ENCODE peak calls at places on chromosomes 4 and X, in six cellular contexts. P is transverse colon, L is T-helper 1 cell, Y is A172, D is T-helper 17 cell, I is upper lobe of left lung. Q is an unnamed sample.

GRCh38 chrX:154123241-154124219 is 20.5 kb upstream of the OPN1LW start:
- DNase-seq in P (peak), L (peak), Y (peak), D (no peak), I (no peak), Q (peak)

GRCh38 chr4:6298852-6299251 is 29.2 kb downstream of the WFS1 start:
- DNase-seq in P (no peak), L (no peak), Y (no peak), D (no peak), I (peak), Q (no peak)

GRCh38 chr4:6134612-6135220 is 65.6 kb downstream of the JAKMIP1 start:
- DNase-seq in P (no peak), L (peak), Y (peak), D (peak), I (no peak), Q (peak)

GRCh38 chrX:17769701-17770269 is 32.5 kb downstream of the SCML1 start:
- DNase-seq in P (no peak), L (no peak), Y (no peak), D (no peak), I (no peak), Q (no peak)

GRCh38 chr4:127370495-127371069 is 262.2 kb upstream of the INTU start:
- DNase-seq in P (peak), L (no peak), Y (peak), D (no peak), I (peak), Q (no peak)

GRCh38 chr4:33134366-33134765 is 2414.2 kb downstream of the PCDH7 start:
- DNase-seq in P (no peak), L (no peak), Y (no peak), D (no peak), I (no peak), Q (no peak)

GRCh38 chrX:117711774-117712173 is 404.8 kb downstream of the KLHL13 start:
- DNase-seq in P (no peak), L (no peak), Y (no peak), D (no peak), I (no peak), Q (no peak)

GRCh38 chr4:159009521-159009920 is 93.4 kb upstream of the RAPGEF2 start:
- DNase-seq in P (no peak), L (no peak), Y (no peak), D (no peak), I (no peak), Q (no peak)

GRCh38 chrX:21932277-21932996 is 8.1 kb upstream of the SMS start:
- DNase-seq in P (no peak), L (peak), Y (peak), D (no peak), I (no peak), Q (no peak)

GRCh38 chr4:2186133-2186864 is 55.6 kb downstream of the HAUS3 start:
- DNase-seq in P (peak), L (no peak), Y (peak), D (no peak), I (no peak), Q (no peak)

GRCh38 chr4:170040031-170040680 is 14.0 kb upstream of the MFAP3L start:
- DNase-seq in P (no peak), L (no peak), Y (no peak), D (no peak), I (peak), Q (no peak)

GRCh38 chrX:46551494-46552128 is 6.4 kb upstream of the ZNF674 start:
- DNase-seq in P (no peak), L (no peak), Y (peak), D (no peak), I (no peak), Q (no peak)

GRCh38 chr4:42655921-42656735 is 777 bp downstream of the ATP8A1 start:
- DNase-seq in P (peak), L (peak), Y (no peak), D (peak), I (peak), Q (peak)

GRCh38 chrX:155242300-155242699 is 22.0 kb downstream of the RAB39B start:
- DNase-seq in P (no peak), L (no peak), Y (no peak), D (no peak), I (no peak), Q (no peak)

GRCh38 chr4:152577708-152578421 is 42.0 kb upstream of the FBXW7 start:
- DNase-seq in P (no peak), L (no peak), Y (no peak), D (no peak), I (no peak), Q (no peak)

GRCh38 chr4:155967098-155967497 is 13.4 kb upstream of the CTSO start:
- DNase-seq in P (no peak), L (no peak), Y (no peak), D (no peak), I (no peak), Q (no peak)

GRCh38 chrX:4179031-4179430 is 465.6 kb upstream of the PRKX start:
- DNase-seq in P (no peak), L (no peak), Y (no peak), D (no peak), I (no peak), Q (no peak)

GRCh38 chr4:84957509-84958420 is 8.7 kb downstream of the WDFY3 start:
- DNase-seq in P (no peak), L (no peak), Y (no peak), D (no peak), I (no peak), Q (no peak)

GRCh38 chr4:167622481-167623240 is 388.4 kb upstream of the SPOCK3 start:
- DNase-seq in P (peak), L (peak), Y (peak), D (no peak), I (no peak), Q (no peak)

GRCh38 chrX:110317820-110318663 is at the start of gene AMMECR1:
- DNase-seq in P (peak), L (peak), Y (peak), D (peak), I (peak), Q (peak)

GRCh38 chr4:105637409-105638258 is 70.9 kb downstream of the INTS12 start:
- DNase-seq in P (peak), L (no peak), Y (no peak), D (no peak), I (no peak), Q (no peak)

GRCh38 chr4:177505171-177505615 is 63.0 kb upstream of the AGA start:
- DNase-seq in P (peak), L (no peak), Y (no peak), D (no peak), I (no peak), Q (no peak)

GRCh38 chr4:90621080-90621479 is 493.9 kb downstream of the CCSER1 start:
- DNase-seq in P (no peak), L (no peak), Y (no peak), D (no peak), I (no peak), Q (no peak)

GRCh38 chr4:169208090-169208455 is 62.7 kb downstream of the SH3RF1 start:
- DNase-seq in P (no peak), L (no peak), Y (no peak), D (no peak), I (no peak), Q (no peak)

GRCh38 chrX:134836497-134836968 is 154.3 kb upstream of the SMIM10 start:
- DNase-seq in P (no peak), L (no peak), Y (peak), D (no peak), I (no peak), Q (no peak)

GRCh38 chr4:159069922-159070321 is 33.0 kb upstream of the RAPGEF2 start:
- DNase-seq in P (no peak), L (no peak), Y (no peak), D (no peak), I (no peak), Q (no peak)

GRCh38 chr4:182432819-182433218 is 189.6 kb downstream of the TENM3 start:
- DNase-seq in P (no peak), L (no peak), Y (no peak), D (no peak), I (no peak), Q (no peak)

GRCh38 chrX:6667048-6667768 is 132.3 kb upstream of the VCX3A start:
- DNase-seq in P (no peak), L (no peak), Y (no peak), D (no peak), I (no peak), Q (no peak)

GRCh38 chr4:138910201-138910913 is 105.2 kb upstream of the NOCT start:
- DNase-seq in P (no peak), L (no peak), Y (peak), D (no peak), I (no peak), Q (no peak)

GRCh38 chr4:81635747-81636146 is 164.0 kb upstream of the RASGEF1B start:
- DNase-seq in P (peak), L (no peak), Y (peak), D (no peak), I (no peak), Q (no peak)

GRCh38 chr4:171813195-171813955 is at the start of gene GALNTL6:
- DNase-seq in P (no peak), L (no peak), Y (no peak), D (no peak), I (peak), Q (no peak)

GRCh38 chr4:44046491-44046890 is 402.1 kb downstream of the KCTD8 start:
- DNase-seq in P (no peak), L (no peak), Y (no peak), D (no peak), I (no peak), Q (no peak)

GRCh38 chrX:15511563-15511962 is 11.0 kb downstream of the BMX start:
- DNase-seq in P (no peak), L (no peak), Y (peak), D (no peak), I (no peak), Q (no peak)

GRCh38 chrX:103518571-103518970 is 718 bp downstream of the RAB40A start:
- DNase-seq in P (no peak), L (no peak), Y (no peak), D (no peak), I (no peak), Q (no peak)